ENCODE peak calls at places on chromosome 10, in eight cellular contexts. X is cardiac fibroblast; W is Caki2; O is KBM-7; B is HT-29; Q is HuH-7; C is fibroblast of lung; G is stimulated activated CD8-positive, alpha-beta memory T cell treated with anti-CD3 and anti-CD28 coated beads, Interleukin-2, amount 100 ng/mL, for 1 hour. D is an unnamed sample.

GRCh38 chr10:130495891-130496642 is 359.9 kb downstream of the GLRX3 start:
- DNase-seq in X (no peak), W (no peak), O (no peak), B (no peak), Q (no peak), C (peak), G (no peak), D (no peak)

GRCh38 chr10:43427166-43427825 is 9.6 kb upstream of the ZNF487 start:
- DNase-seq in X (no peak), W (peak), O (no peak), B (no peak), Q (no peak), C (no peak), G (no peak), D (no peak)

GRCh38 chr10:98323221-98324164 is 55.5 kb upstream of the LOXL4 start:
- DNase-seq in X (peak), W (peak), O (peak), B (peak), Q (no peak), C (peak), G (no peak), D (peak)

GRCh38 chr10:110770243-110770642 is 101.5 kb upstream of the PDCD4 start:
- DNase-seq in X (no peak), W (no peak), O (no peak), B (no peak), Q (no peak), C (no peak), G (no peak), D (no peak)

GRCh38 chr10:34163075-34163905 is 651.8 kb downstream of the PARD3 start:
- DNase-seq in X (peak), W (no peak), O (peak), B (no peak), Q (no peak), C (peak), G (no peak), D (no peak)

GRCh38 chr10:96299383-96299782 is 4.9 kb upstream of the DNTT start:
- DNase-seq in X (no peak), W (no peak), O (peak), B (no peak), Q (no peak), C (no peak), G (no peak), D (no peak)

GRCh38 chr10:103763374-103764202 is 91.8 kb downstream of the SH3PXD2A start:
- DNase-seq in X (peak), W (no peak), O (peak), B (no peak), Q (no peak), C (no peak), G (no peak), D (no peak)

GRCh38 chr10:91289295-91289694 is 68.8 kb downstream of the PCGF5 start:
- DNase-seq in X (no peak), W (no peak), O (no peak), B (no peak), Q (no peak), C (no peak), G (no peak), D (no peak)

GRCh38 chr10:34638405-34639054 is 176.6 kb downstream of the PARD3 start:
- DNase-seq in X (peak), W (peak), O (peak), B (peak), Q (peak), C (peak), G (peak), D (peak)

GRCh38 chr10:21518629-21519321 is 6.7 kb downstream of the SKIDA1 start:
- DNase-seq in X (peak), W (peak), O (no peak), B (no peak), Q (peak), C (peak), G (no peak), D (no peak)

GRCh38 chr10:46553238-46554049 is 3.0 kb downstream of the GPRIN2 start:
- DNase-seq in X (no peak), W (no peak), O (no peak), B (no peak), Q (no peak), C (no peak), G (no peak), D (no peak)